ENCODE peak calls at places on chromosomes 7 and 10, in five cellular contexts. N is K562, A is A549, O is GM12878, X is IMR-90. D is an unnamed sample.

GRCh38 chr7:104973909-104974415 is 40.0 kb upstream of the KMT2E start:
- DNase-seq in N (no peak), A (no peak), O (no peak), X (peak), D (no peak)

GRCh38 chr10:12531305-12531738 is 182.0 kb downstream of the CAMK1D start:
- DNase-seq in N (no peak), A (no peak), O (no peak), X (peak), D (no peak)

GRCh38 chr10:57015595-57016303 is 654.7 kb upstream of the ZWINT start:
- DNase-seq in N (no peak), A (no peak), O (no peak), X (no peak), D (no peak)

GRCh38 chr10:112985701-112986510 is 35.9 kb downstream of the TCF7L2 start:
- DNase-seq in N (no peak), A (no peak), O (peak), X (peak), D (no peak)

GRCh38 chr7:134902058-134902457 is 84.2 kb upstream of the AGBL3 start:
- DNase-seq in N (no peak), A (no peak), O (no peak), X (no peak), D (no peak)

GRCh38 chr7:91034459-91035368 is 229.5 kb upstream of the FZD1 start:
- DNase-seq in N (peak), A (peak), O (no peak), X (peak), D (peak)

GRCh38 chr10:84204122-84204521 is 9.8 kb downstream of the CDHR1 start:
- DNase-seq in N (peak), A (no peak), O (no peak), X (no peak), D (peak)

GRCh38 chr10:120514035-120514620 is 57.1 kb downstream of the PLPP4 start:
- DNase-seq in N (peak), A (no peak), O (no peak), X (peak), D (no peak)

GRCh38 chr10:43395571-43396060 is 13.4 kb downstream of the HNRNPF start:
- DNase-seq in N (peak), A (no peak), O (no peak), X (peak), D (peak)

GRCh38 chr10:120429395-120429794 is 27.6 kb upstream of the PLPP4 start:
- DNase-seq in N (no peak), A (no peak), O (no peak), X (no peak), D (no peak)

GRCh38 chr10:62258926-62259325 is 9.7 kb downstream of the RTKN2 start:
- DNase-seq in N (no peak), A (no peak), O (no peak), X (no peak), D (no peak)

GRCh38 chr10:123618224-123618623 is 47.9 kb upstream of the GPR26 start:
- DNase-seq in N (no peak), A (no peak), O (no peak), X (no peak), D (no peak)

GRCh38 chr7:15035814-15036213 is 133.3 kb upstream of the DGKB start:
- DNase-seq in N (no peak), A (no peak), O (no peak), X (no peak), D (no peak)

GRCh38 chr10:60594476-60595051 is 183.7 kb upstream of the CDK1 start:
- DNase-seq in N (no peak), A (no peak), O (no peak), X (peak), D (no peak)

GRCh38 chr10:52770904-52771303 is 1.7 kb downstream of the MBL2 start:
- DNase-seq in N (no peak), A (no peak), O (no peak), X (no peak), D (no peak)

GRCh38 chr10:126133082-126133620 is 236.8 kb downstream of the FANK1 start:
- DNase-seq in N (no peak), A (no peak), O (no peak), X (no peak), D (no peak)

GRCh38 chr7:51354897-51355296 is 38.3 kb upstream of the COBL start:
- DNase-seq in N (peak), A (no peak), O (no peak), X (no peak), D (no peak)

GRCh38 chr10:31687545-31688482 is 240.8 kb downstream of the ARHGAP12 start:
- DNase-seq in N (no peak), A (no peak), O (no peak), X (no peak), D (no peak)

GRCh38 chr10:124044143-124044862 is 49.1 kb downstream of the CHST15 start:
- DNase-seq in N (no peak), A (no peak), O (no peak), X (no peak), D (no peak)

GRCh38 chr10:96252730-96253129 is 18.6 kb downstream of the BLNK start:
- DNase-seq in N (no peak), A (no peak), O (no peak), X (no peak), D (no peak)

GRCh38 chr10:13775786-13776780 is 189.3 kb downstream of the PRPF18 start:
- DNase-seq in N (no peak), A (no peak), O (no peak), X (peak), D (no peak)

GRCh38 chr10:18158698-18159342 is 18.6 kb downstream of the CACNB2 start:
- DNase-seq in N (no peak), A (no peak), O (no peak), X (peak), D (no peak)

GRCh38 chr10:117619710-117620405 is 77.3 kb downstream of the EMX2 start:
- DNase-seq in N (no peak), A (no peak), O (no peak), X (no peak), D (no peak)

GRCh38 chr7:27031289-27032172 is 64.3 kb downstream of the HOXA1 start:
- DNase-seq in N (no peak), A (no peak), O (peak), X (peak), D (no peak)

GRCh38 chr10:9024210-9024609 is 969.7 kb downstream of the GATA3 start:
- DNase-seq in N (no peak), A (no peak), O (no peak), X (no peak), D (no peak)

GRCh38 chr10:96043895-96044580 is 655 bp downstream of the CCNJ start:
- DNase-seq in N (peak), A (peak), O (no peak), X (peak), D (peak)

GRCh38 chr7:28018020-28018419 is 162.6 kb downstream of the JAZF1 start:
- DNase-seq in N (no peak), A (no peak), O (no peak), X (no peak), D (peak)

GRCh38 chr7:158885624-158886023 is 29.3 kb downstream of the DYNC2I1 start:
- DNase-seq in N (peak), A (peak), O (no peak), X (peak), D (peak)

GRCh38 chr7:15862781-15863165 is 176.3 kb upstream of the MEOX2 start:
- DNase-seq in N (no peak), A (no peak), O (no peak), X (no peak), D (no peak)

GRCh38 chr7:88357295-88357694 is 50.6 kb upstream of the STEAP4 start:
- DNase-seq in N (no peak), A (no peak), O (no peak), X (no peak), D (no peak)

DNA sequence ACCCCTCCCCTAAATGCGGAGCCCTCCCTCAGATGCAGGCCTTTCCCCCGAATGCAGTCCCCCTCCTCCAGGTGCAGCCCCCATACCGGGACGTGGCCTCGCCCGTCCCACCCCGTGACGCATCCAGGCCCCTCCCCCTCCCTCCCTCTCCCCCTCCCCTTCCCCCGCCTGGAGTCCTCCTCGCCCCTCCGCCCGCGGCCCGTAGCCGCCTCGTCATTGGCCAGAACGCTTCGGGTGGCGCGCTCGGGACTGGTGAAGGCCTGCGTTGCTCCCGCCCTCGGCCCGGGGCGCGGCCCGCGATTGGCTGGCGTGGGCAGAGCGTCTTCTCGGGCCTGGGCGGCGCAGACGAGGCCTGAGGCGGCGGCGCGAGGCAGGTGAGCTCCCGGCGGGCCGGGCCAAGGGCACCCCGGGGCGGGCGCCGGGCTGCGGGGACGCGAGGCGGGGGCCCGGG is 16.0 kb upstream of the SUN1 start:
- DNase-seq in N (peak), A (peak), O (peak), X (peak), D (peak)
- H3K27ac ChIP-seq in N (no peak), A (peak), O (no peak), X (peak), D (peak)

DNA sequence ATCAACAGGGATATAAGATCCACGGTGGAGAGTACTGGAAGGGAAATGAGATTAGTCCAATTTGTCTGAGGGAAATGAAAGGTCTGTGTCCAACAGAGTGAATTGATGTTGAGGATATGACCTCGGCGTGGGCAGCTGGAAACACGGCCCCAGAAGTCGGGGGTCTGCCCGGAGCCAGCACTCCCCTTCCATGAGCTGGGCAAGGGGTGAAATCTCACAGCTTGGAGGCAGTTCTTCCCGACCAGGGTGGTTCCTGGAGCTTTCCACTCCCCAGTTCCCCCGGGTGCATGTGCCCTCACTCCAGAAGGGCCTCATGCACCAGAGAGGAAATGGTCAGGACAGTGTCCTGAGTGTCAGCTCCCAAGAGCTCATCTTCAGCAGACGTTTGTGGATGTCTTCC is 264.7 kb upstream of the PPP2R2D start:
- DNase-seq in N (no peak), A (no peak), O (no peak), X (no peak), D (no peak)
- TF ChIP-seq RCOR1 in N (no peak), A (no peak), O (no peak), X (no peak), D (no peak)

DNA sequence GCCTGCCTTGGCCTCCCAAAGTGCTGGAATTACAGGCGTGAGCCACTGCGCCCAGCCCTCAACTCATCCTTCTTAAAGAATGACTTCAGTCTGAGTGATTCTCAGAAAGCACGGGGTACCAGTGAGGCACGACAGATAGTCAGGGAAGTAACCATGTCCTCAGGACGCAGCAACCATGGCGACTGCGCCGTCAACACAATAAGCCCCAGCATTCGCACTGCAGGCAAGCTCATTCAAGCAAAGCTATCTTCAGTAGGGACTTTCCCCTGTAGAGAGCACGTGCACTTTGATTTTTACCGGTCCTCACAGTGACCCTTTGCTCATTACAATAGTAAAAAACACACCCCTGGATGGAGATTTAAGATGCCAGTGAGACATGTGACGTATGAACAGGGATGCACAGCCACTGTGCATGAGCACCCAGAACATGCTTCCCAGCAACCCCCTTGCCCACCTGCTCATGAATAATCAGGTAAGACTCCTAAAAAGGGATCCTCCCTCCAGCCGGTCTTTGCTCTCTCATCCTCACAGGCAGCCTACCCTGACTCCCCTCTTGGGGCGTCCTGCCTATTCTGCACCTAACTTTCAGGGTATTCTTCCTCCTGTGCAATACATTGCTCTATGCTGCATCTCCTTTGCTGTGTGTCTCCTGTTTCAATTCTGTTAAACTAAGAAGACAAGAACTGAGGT is 9.1 kb downstream of the WDR86 start:
- DNase-seq in N (no peak), A (no peak), O (peak), X (no peak), D (no peak)
- H3K27ac ChIP-seq in N (no peak), A (no peak), O (no peak), X (no peak), D (no peak)

GRCh38 chr10:10045765-10046028 is 972.0 kb upstream of the CELF2 start:
- DNase-seq in N (no peak), A (no peak), O (no peak), X (no peak), D (no peak)
- TF ChIP-seq RCOR1 in N (no peak), A (no peak), O (no peak), X (no peak), D (no peak)

GRCh38 chr10:93451244-93451947 is 30.7 kb downstream of the MYOF start:
- DNase-seq in N (no peak), A (no peak), O (no peak), X (no peak), D (no peak)

GRCh38 chr10:93454146-93454545 is 28.0 kb downstream of the MYOF start:
- DNase-seq in N (no peak), A (no peak), O (no peak), X (no peak), D (no peak)

GRCh38 chr10:93456480-93456879 is 25.7 kb downstream of the MYOF start:
- DNase-seq in N (no peak), A (no peak), O (no peak), X (peak), D (no peak)

GRCh38 chr10:93447970-93448369 is 34.2 kb downstream of the MYOF start:
- DNase-seq in N (no peak), A (no peak), O (no peak), X (no peak), D (no peak)

GRCh38 chr10:93452143-93452542 is 30.0 kb downstream of the MYOF start:
- DNase-seq in N (no peak), A (no peak), O (no peak), X (no peak), D (no peak)
- H3K27ac ChIP-seq in N (no peak), A (peak), O (no peak), X (no peak), D (no peak)

GRCh38 chr10:90871279-90871760 is 454 bp upstream of the RPP30 start:
- DNase-seq in N (peak), A (peak), O (peak), X (peak), D (peak)

GRCh38 chr10:90860790-90861189 is 3.0 kb upstream of the HTR7 start:
- DNase-seq in N (no peak), A (no peak), O (no peak), X (no peak), D (no peak)

GRCh38 chr10:90866050-90866598 is 5.7 kb upstream of the RPP30 start:
- DNase-seq in N (no peak), A (no peak), O (no peak), X (no peak), D (no peak)

GRCh38 chr10:90862908-90863514 is 5.2 kb upstream of the HTR7 start:
- DNase-seq in N (peak), A (peak), O (no peak), X (peak), D (peak)

DNA sequence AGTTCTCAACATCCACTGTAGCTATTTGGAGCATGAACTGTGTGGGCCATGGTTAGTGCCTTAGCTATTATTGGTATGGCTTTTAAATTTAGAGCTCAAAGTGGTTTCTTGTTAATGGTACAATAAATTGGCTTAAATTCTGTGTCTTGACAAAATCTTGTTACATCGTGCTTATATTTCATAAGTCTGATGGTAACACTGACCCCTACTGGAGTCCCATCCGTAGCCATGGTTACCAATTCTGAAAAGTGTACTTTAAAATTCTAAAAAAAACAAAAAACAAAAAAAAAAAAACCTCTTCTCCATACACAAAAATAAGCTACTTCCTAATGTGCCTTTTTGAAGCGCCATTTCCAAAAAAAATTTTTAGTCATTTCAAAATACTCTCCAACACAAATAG is 6.4 kb upstream of the RPP30 start:
- DNase-seq in N (peak), A (peak), O (no peak), X (peak), D (no peak)
- TF ChIP-seq RCOR1 in N (no peak), A (no peak), O (no peak), X (no peak), D (no peak)

DNA sequence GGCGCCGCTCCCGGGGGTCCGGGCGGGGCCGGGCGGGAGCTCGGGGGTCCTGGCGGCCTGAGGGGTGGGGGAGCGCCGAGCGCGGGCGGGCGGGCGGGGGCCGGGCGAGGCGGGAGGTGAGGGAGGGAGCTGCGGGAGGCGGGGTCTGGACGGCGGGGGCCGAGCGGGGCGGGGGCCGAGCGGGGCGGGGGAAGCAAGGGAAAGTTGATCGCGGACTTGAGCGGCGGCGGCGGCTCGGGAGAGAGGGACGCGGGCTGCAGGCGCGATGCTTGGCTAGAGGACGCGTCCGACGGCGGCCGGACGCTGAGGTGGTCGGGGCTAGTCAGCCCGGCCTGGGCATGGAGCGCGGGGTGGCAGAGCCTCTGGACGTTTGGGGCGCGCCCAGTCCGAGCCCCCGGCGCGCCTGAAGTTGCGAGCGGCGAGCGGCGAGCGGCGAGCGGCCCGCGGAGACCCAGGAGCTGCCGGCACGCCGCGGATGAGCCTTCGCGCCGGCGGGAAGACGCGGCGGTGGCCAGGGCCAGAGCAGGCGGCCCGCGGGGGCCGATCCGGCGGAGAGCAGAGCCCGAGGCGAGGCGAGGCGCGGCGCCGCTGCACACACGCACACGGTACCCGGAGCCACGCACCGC is at the start of gene CDH23:
- DNase-seq in N (peak), A (peak), O (no peak), X (no peak), D (peak)
- H3K27ac ChIP-seq in N (no peak), A (peak), O (no peak), X (no peak), D (no peak)

GRCh38 chr7:118110178-118110577 is 73.8 kb upstream of the LSM8 start:
- DNase-seq in N (no peak), A (no peak), O (no peak), X (no peak), D (no peak)

GRCh38 chr7:118109607-118110006 is 74.4 kb upstream of the LSM8 start:
- DNase-seq in N (no peak), A (peak), O (no peak), X (no peak), D (no peak)

DNA sequence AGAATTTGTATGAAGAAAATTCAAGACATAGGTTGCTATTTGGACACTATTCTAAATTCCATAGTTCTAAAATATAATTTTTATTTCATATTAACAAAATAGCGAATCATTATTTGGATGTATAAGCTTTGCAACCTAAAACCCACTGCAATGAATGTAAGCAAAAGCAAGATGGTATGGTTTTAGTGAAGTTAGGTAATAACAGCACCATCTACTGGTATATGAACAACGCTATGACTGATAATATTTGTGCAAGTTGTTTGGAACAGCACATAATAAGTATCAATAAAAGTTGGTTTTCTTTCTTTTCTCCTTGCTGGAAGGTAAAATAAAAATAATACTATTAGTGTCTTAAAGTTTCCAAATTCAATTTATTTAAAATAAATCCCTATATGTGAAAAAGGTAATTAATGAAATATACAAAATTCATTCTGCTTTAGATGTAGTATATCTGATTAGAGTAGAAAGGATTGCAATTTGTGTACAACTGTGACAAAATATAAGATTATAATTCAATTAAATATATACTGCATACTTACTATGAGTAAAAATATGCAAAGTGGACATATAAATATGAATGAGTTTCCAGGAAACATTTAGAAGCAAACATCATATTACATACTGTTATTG is 79.0 kb upstream of the LSM8 start:
- DNase-seq in N (peak), A (no peak), O (no peak), X (peak), D (peak)
- TF ChIP-seq RCOR1 in N (no peak), A (no peak), O (no peak), X (no peak), D (no peak)

D was measured in SK-N-SH.